ENCODE peak calls at places on chromosomes 13 and 19, in ten cellular contexts. G is transverse colon, R is SK-N-SH, X is suprapubic skin, P is sigmoid colon, A is esophagus muscularis mucosa, Q is HepG2, Y is K562, Z is H1, W is GM12878. S is an unnamed sample.

GRCh38 chr13:80755925-80756324 is 415.0 kb upstream of the SPRY2 start:
- DNase-seq in Z (no peak), A (no peak), P (no peak), Y (no peak), X (no peak), Q (no peak), G (no peak), R (no peak), W (no peak), S (no peak)

GRCh38 chr13:19959141-19959830 is 759 bp downstream of the ZMYM2 start:
- DNase-seq in R (peak), X (peak), Q (peak), G (peak), P (peak), Y (peak), W (no peak), A (no peak), Z (no peak), S (peak)

GRCh38 chr19:17835182-17836006 is 12.4 kb downstream of the JAK3 start:
- DNase-seq in Y (no peak), Z (no peak), R (no peak), W (no peak), G (no peak), Q (no peak), A (no peak), X (no peak), P (no peak), S (no peak)

GRCh38 chr19:925087-925911 is 536 bp upstream of the ARID3A start:
- DNase-seq in Y (peak), R (peak), W (no peak), G (peak), A (peak), Z (peak), X (peak), P (peak), Q (peak), S (peak)

GRCh38 chr13:24630851-24631341 is 49.3 kb upstream of the ATP12A start:
- DNase-seq in Z (peak), X (peak), Y (peak), Q (no peak), W (no peak), R (no peak), A (no peak), G (no peak), P (no peak), S (peak)

GRCh38 chr19:33460221-33460908 is 61.2 kb downstream of the PEPD start:
- DNase-seq in Y (no peak), G (no peak), P (no peak), X (peak), Z (no peak), Q (no peak), A (no peak), R (no peak), W (no peak), S (no peak)

GRCh38 chr13:51556740-51557139 is 27.5 kb upstream of the WDFY2 start:
- DNase-seq in W (no peak), X (no peak), Z (no peak), Y (no peak), G (no peak), Q (no peak), A (no peak), P (no peak), R (no peak), S (no peak)

GRCh38 chr13:19661561-19661960 is 28.1 kb downstream of the MPHOSPH8 start:
- DNase-seq in G (no peak), P (no peak), A (no peak), Q (no peak), X (no peak), Y (no peak), R (no peak), Z (no peak), W (no peak), S (no peak)

GRCh38 chr19:29805026-29805925 is 6.5 kb upstream of the CCNE1 start:
- DNase-seq in P (no peak), R (no peak), A (no peak), Q (peak), G (no peak), Z (no peak), X (no peak), Y (no peak), W (no peak), S (no peak)

GRCh38 chr13:50531917-50532899 is 311.3 kb downstream of the DLEU7 start:
- DNase-seq in W (no peak), G (no peak), Q (no peak), Z (no peak), P (no peak), X (no peak), A (no peak), R (peak), Y (no peak), S (no peak)

GRCh38 chr19:8569066-8569761 is 8.0 kb downstream of the MYO1F start:
- DNase-seq in G (peak), Q (no peak), R (no peak), X (no peak), A (no peak), Y (peak), P (no peak), W (peak), Z (no peak), S (peak)

GRCh38 chr13:33870046-33870668 is 52.2 kb downstream of the RFC3 start:
- DNase-seq in P (no peak), G (no peak), Z (no peak), R (no peak), X (no peak), W (no peak), Y (no peak), A (no peak), Q (no peak), S (no peak)

GRCh38 chr13:37706041-37706440 is 107.5 kb upstream of the POSTN start:
- DNase-seq in W (no peak), P (no peak), Z (no peak), X (no peak), Q (no peak), R (no peak), Y (no peak), G (no peak), A (no peak), S (no peak)
- H3K27ac ChIP-seq in W (no peak), P (no peak), Z (no peak), X (no peak), Q (no peak), R (no peak), Y (no peak), G (no peak), A (no peak), S (no peak)

DNA sequence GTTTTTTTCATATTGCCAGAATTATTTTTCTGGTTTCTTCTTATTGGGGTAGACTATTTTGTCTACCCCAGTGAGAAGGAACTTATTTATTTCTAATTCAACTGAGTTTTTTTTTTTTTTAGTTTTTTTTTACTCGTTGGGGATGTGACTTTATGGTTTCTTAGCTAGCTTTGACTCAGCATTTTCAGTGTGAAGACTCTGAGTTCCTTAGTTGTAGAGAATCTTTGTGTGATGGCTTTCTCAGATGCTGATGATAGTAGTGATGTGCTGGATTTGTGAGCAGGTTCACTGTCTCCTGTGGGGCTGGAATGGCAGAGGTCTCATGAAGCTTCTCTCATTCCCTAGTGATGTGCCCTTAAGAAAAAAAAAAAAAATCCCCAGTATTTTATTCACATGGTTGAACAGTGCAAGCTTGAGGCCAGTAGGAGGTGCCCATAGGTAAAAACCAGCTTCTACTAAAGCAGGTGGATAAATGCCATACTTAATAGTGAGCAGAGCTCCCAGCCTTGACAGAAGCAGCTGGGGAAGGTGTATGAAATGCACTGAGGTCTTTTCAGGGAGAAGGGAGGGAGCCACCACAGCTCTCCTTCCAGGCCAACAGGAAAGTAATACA is 106.2 kb upstream of the KLF5 start:
- DNase-seq in G (no peak), P (no peak), Q (no peak), Y (no peak), X (no peak), R (no peak), Z (no peak), W (no peak), A (no peak), S (no peak)
- TF ChIP-seq EP300 in G (no peak), P (no peak), Q (no peak), Y (no peak), X (no peak), R (no peak), Z (no peak), W (no peak), A (no peak), S (no peak)

GRCh38 chr13:39688278-39688677 is 32.8 kb downstream of the COG6 start:
- DNase-seq in A (no peak), W (no peak), X (no peak), G (no peak), R (no peak), Y (no peak), P (no peak), Z (no peak), Q (no peak), S (no peak)

GRCh38 chr13:39688699-39689405 is 33.4 kb downstream of the COG6 start:
- DNase-seq in R (no peak), Y (no peak), Q (no peak), W (peak), A (no peak), X (no peak), P (no peak), Z (no peak), G (no peak), S (no peak)

DNA sequence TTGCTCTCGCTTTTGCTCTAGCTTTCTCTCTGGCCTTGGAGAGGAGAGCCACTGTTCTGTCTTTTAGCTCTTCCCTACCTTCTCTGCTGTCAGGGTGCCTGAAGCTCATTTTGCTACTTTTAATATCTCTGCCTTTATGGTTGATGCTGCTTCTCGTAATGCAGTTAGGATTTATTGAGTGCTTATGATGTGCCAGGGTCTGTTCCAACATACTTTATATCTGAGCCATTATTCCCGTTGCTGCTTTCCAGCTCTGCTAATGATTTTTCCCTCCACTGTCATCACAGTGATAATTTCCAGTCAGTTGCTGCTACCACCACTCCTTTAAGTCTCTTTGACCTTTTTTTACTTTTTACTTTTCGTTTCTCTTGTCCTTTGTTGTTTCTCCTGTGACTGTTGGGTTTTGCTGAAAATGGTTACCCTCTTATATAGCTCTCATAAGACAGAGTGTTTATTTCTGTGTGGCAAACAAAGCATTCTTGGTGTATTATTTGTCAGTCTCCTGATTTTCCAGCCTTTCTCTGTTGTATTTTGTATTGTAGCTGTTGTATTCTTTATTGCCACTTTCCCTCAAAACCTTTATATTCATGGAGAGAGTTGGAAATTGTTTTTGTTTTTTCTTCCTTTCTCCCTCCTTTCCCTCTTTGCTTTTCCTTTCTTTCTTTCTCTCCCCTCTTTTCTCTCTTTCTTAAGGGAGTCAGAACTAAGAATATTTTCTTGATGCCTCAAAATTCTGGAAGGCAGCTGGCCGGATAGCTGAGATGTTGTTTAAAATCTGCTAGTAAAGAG is 37.4 kb downstream of the COG6 start:
- DNase-seq in Z (no peak), G (no peak), Y (no peak), P (no peak), W (no peak), Q (no peak), R (no peak), X (no peak), A (no peak), S (no peak)
- TF ChIP-seq POLR2AphosphoS5 in Z (no peak), G (peak), Y (no peak), P (peak), W (no peak), Q (no peak), R (no peak), X (no peak), A (no peak), S (no peak)

GRCh38 chr19:3281026-3281425 is 56.6 kb downstream of the CELF5 start:
- DNase-seq in P (no peak), G (no peak), Q (no peak), A (no peak), R (peak), Z (no peak), X (no peak), Y (no peak), W (no peak), S (no peak)
- H3K27ac ChIP-seq in P (no peak), G (no peak), Q (no peak), A (no peak), R (no peak), Z (no peak), X (no peak), Y (no peak), W (no peak), S (no peak)

GRCh38 chr13:56864451-56864850 is 276.3 kb upstream of the PRR20A start:
- DNase-seq in X (no peak), W (no peak), P (no peak), Z (no peak), R (no peak), Q (no peak), Y (no peak), G (no peak), A (no peak), S (no peak)

DNA sequence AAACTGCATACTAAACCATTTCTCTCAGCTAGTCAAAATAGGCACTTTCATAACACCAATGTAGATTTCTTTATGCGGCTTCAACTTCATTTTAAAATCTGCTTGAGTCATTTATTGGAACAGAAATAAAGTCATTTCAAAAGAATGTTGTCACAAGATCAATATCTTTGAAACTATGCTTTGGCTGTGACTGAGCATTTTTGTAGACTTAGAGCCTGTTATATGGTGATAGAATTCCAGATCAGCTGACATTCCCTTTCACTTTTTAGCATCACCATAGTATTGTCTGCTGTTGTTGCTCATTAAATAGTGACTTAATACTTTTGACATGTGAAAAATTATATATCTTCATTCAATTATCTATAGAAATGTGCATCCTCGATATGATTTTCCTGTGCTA is 279.2 kb upstream of the PRR20A start:
- DNase-seq in Y (no peak), Z (no peak), W (no peak), A (no peak), G (no peak), R (no peak), Q (peak), P (no peak), X (no peak), S (no peak)
- TF ChIP-seq EP300 in Y (no peak), Z (no peak), W (no peak), A (no peak), G (no peak), R (no peak), Q (no peak), P (no peak), X (no peak), S (no peak)

GRCh38 chr19:2624537-2625091 is 77.9 kb downstream of the GNG7 start:
- DNase-seq in P (peak), R (peak), Z (no peak), X (no peak), G (no peak), Y (no peak), W (no peak), A (no peak), Q (peak), S (peak)
- TF ChIP-seq POLR2AphosphoS5 in P (no peak), R (no peak), Z (no peak), X (no peak), G (no peak), Y (no peak), W (no peak), A (peak), Q (no peak), S (no peak)

GRCh38 chr19:12955996-12956395 is 1.0 kb downstream of the GADD45GIP1 start:
- DNase-seq in R (no peak), P (no peak), Q (no peak), G (no peak), Z (no peak), X (no peak), Y (no peak), W (no peak), A (no peak), S (no peak)
- H3K27ac ChIP-seq in R (peak), P (peak), Q (peak), G (peak), Z (no peak), X (peak), Y (peak), W (peak), A (peak), S (peak)

GRCh38 chr19:16066611-16067104 is 9.6 kb upstream of the TPM4 start:
- DNase-seq in A (no peak), Q (peak), G (peak), Y (peak), R (peak), Z (no peak), X (no peak), P (no peak), W (no peak), S (peak)

GRCh38 chr19:16060294-16060693 is 16.0 kb upstream of the TPM4 start:
- DNase-seq in Y (no peak), W (no peak), Q (no peak), G (no peak), X (no peak), A (no peak), R (no peak), P (no peak), Z (no peak), S (no peak)

GRCh38 chr19:16064209-16064889 is 11.9 kb upstream of the TPM4 start:
- DNase-seq in X (no peak), Y (no peak), A (no peak), W (no peak), Q (no peak), R (no peak), P (no peak), Z (no peak), G (peak), S (no peak)

GRCh38 chr19:16061943-16062342 is 14.4 kb upstream of the TPM4 start:
- DNase-seq in Z (no peak), Q (no peak), Y (no peak), P (no peak), R (no peak), A (no peak), X (no peak), W (no peak), G (no peak), S (no peak)

DNA sequence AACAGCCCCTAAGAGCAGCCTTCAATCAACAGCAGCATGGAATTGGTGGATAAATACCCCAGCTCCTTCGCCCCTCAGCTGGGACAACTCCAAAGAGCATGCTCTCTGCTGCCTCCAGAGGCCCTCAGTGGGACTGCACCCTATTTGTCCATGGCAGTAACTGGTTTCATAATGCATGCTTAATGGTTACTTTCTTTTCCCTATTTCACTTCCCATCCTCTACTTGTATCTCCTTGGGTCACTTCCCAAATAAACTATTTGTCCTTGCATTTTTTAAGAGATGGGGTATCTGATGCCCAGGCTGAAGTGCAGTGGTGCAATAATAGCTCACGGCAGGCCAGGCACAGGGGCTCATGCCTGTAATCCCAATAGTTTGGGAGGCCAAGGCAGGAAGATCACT is 13.5 kb upstream of the TPM4 start:
- DNase-seq in R (peak), Y (peak), P (no peak), W (no peak), Q (no peak), Z (no peak), X (no peak), A (no peak), G (peak), S (peak)
- TF ChIP-seq EP300 in R (no peak), Y (no peak), P (no peak), W (no peak), Q (no peak), Z (no peak), X (no peak), A (no peak), G (no peak), S (no peak)